ENCODE peak calls at places on chromosomes 4 and X, in four cellular contexts. One of them, this sample, is unnamed.

GRCh38 chr4:2961411-2962098 is 1.7 kb downstream of the NOP14 start:
- DNase-seq in activated T-cell treated with anti-CD3 and anti-CD28 coated beads for 48 hours: no peak
- DNase-seq in AG08396: no peak
- DNase-seq in CD8-positive, alpha-beta T cell: peak; percentile 63
- DNase-seq in this sample: no peak

GRCh38 chr4:156798438-156798837 is 173.2 kb downstream of the PDGFC start:
- DNase-seq in activated T-cell treated with anti-CD3 and anti-CD28 coated beads for 48 hours: no peak
- DNase-seq in AG08396: no peak
- DNase-seq in CD8-positive, alpha-beta T cell: no peak
- DNase-seq in this sample: no peak

GRCh38 chr4:128310266-128310697 is 22.7 kb upstream of the PGRMC2 start:
- DNase-seq in activated T-cell treated with anti-CD3 and anti-CD28 coated beads for 48 hours: no peak
- DNase-seq in AG08396: no peak
- DNase-seq in CD8-positive, alpha-beta T cell: no peak
- DNase-seq in this sample: no peak

GRCh38 chrX:101430457-101431078 is 22.5 kb downstream of the HNRNPH2 start:
- DNase-seq in activated T-cell treated with anti-CD3 and anti-CD28 coated beads for 48 hours: no peak
- DNase-seq in AG08396: no peak
- DNase-seq in CD8-positive, alpha-beta T cell: no peak
- DNase-seq in this sample: no peak

GRCh38 chr4:186733778-186734177 is 10.1 kb upstream of the FAT1 start:
- DNase-seq in activated T-cell treated with anti-CD3 and anti-CD28 coated beads for 48 hours: no peak
- DNase-seq in AG08396: no peak
- DNase-seq in CD8-positive, alpha-beta T cell: no peak
- DNase-seq in this sample: no peak

GRCh38 chrX:14017399-14017798 is 12.3 kb downstream of the GEMIN8 start:
- DNase-seq in activated T-cell treated with anti-CD3 and anti-CD28 coated beads for 48 hours: no peak
- DNase-seq in AG08396: no peak
- DNase-seq in CD8-positive, alpha-beta T cell: no peak
- DNase-seq in this sample: no peak

GRCh38 chr4:153887217-153887616 is 98.3 kb upstream of the SFRP2 start:
- DNase-seq in activated T-cell treated with anti-CD3 and anti-CD28 coated beads for 48 hours: no peak
- DNase-seq in AG08396: no peak
- DNase-seq in CD8-positive, alpha-beta T cell: no peak
- DNase-seq in this sample: no peak

GRCh38 chr4:20984011-20984836 is 284.0 kb downstream of the PACRGL start:
- DNase-seq in activated T-cell treated with anti-CD3 and anti-CD28 coated beads for 48 hours: no peak
- DNase-seq in AG08396: no peak
- DNase-seq in CD8-positive, alpha-beta T cell: no peak
- DNase-seq in this sample: no peak

GRCh38 chrX:46912673-46913491 is 661 bp downstream of the JADE3 start:
- DNase-seq in activated T-cell treated with anti-CD3 and anti-CD28 coated beads for 48 hours: peak; percentile 10
- DNase-seq in AG08396: peak; percentile 76
- DNase-seq in CD8-positive, alpha-beta T cell: peak; percentile 54
- DNase-seq in this sample: no peak

GRCh38 chrX:77003956-77004355 is 443.2 kb upstream of the FGF16 start:
- DNase-seq in activated T-cell treated with anti-CD3 and anti-CD28 coated beads for 48 hours: peak; percentile 9
- DNase-seq in AG08396: no peak
- DNase-seq in CD8-positive, alpha-beta T cell: no peak
- DNase-seq in this sample: no peak

GRCh38 chr4:8155660-8156421 is 2.8 kb downstream of the ABLIM2 start:
- DNase-seq in activated T-cell treated with anti-CD3 and anti-CD28 coated beads for 48 hours: no peak
- DNase-seq in AG08396: no peak
- DNase-seq in CD8-positive, alpha-beta T cell: no peak
- DNase-seq in this sample: no peak

GRCh38 chr4:17502764-17503163 is 9.1 kb downstream of the QDPR start:
- DNase-seq in activated T-cell treated with anti-CD3 and anti-CD28 coated beads for 48 hours: no peak
- DNase-seq in AG08396: no peak
- DNase-seq in CD8-positive, alpha-beta T cell: no peak
- DNase-seq in this sample: no peak

GRCh38 chrX:1336331-1337143 is at the start of gene IL3RA:
- DNase-seq in activated T-cell treated with anti-CD3 and anti-CD28 coated beads for 48 hours: no peak
- DNase-seq in AG08396: no peak
- DNase-seq in CD8-positive, alpha-beta T cell: no peak
- DNase-seq in this sample: no peak

GRCh38 chr4:81531410-81531809 is 59.7 kb upstream of the RASGEF1B start:
- DNase-seq in activated T-cell treated with anti-CD3 and anti-CD28 coated beads for 48 hours: no peak
- DNase-seq in AG08396: no peak
- DNase-seq in CD8-positive, alpha-beta T cell: no peak
- DNase-seq in this sample: no peak

GRCh38 chr4:70192895-70193294 is 2.6 kb upstream of the ODAM start:
- DNase-seq in activated T-cell treated with anti-CD3 and anti-CD28 coated beads for 48 hours: no peak
- DNase-seq in AG08396: no peak
- DNase-seq in CD8-positive, alpha-beta T cell: no peak
- DNase-seq in this sample: no peak

GRCh38 chr4:2343476-2343875 is 75.0 kb downstream of the ZFYVE28 start:
- DNase-seq in activated T-cell treated with anti-CD3 and anti-CD28 coated beads for 48 hours: no peak
- DNase-seq in AG08396: no peak
- DNase-seq in CD8-positive, alpha-beta T cell: no peak
- DNase-seq in this sample: no peak

GRCh38 chr4:106809083-106809482 is 227.0 kb downstream of the DKK2 start:
- DNase-seq in activated T-cell treated with anti-CD3 and anti-CD28 coated beads for 48 hours: no peak
- DNase-seq in AG08396: peak; percentile 5
- DNase-seq in CD8-positive, alpha-beta T cell: no peak
- DNase-seq in this sample: no peak

GRCh38 chrX:110733166-110733565 is 62.5 kb downstream of the CHRDL1 start:
- DNase-seq in activated T-cell treated with anti-CD3 and anti-CD28 coated beads for 48 hours: no peak
- DNase-seq in AG08396: no peak
- DNase-seq in CD8-positive, alpha-beta T cell: no peak
- DNase-seq in this sample: no peak

GRCh38 chr4:144174401-144175067 is 34.0 kb upstream of the GYPA start:
- DNase-seq in activated T-cell treated with anti-CD3 and anti-CD28 coated beads for 48 hours: no peak
- DNase-seq in AG08396: peak; percentile 45
- DNase-seq in CD8-positive, alpha-beta T cell: no peak
- DNase-seq in this sample: peak; percentile 7

GRCh38 chr4:11069581-11069980 is 359.1 kb downstream of the HS3ST1 start:
- DNase-seq in activated T-cell treated with anti-CD3 and anti-CD28 coated beads for 48 hours: no peak
- DNase-seq in AG08396: no peak
- DNase-seq in CD8-positive, alpha-beta T cell: no peak
- DNase-seq in this sample: no peak

GRCh38 chr4:147824316-147824715 is 92.4 kb downstream of the ARHGAP10 start:
- DNase-seq in activated T-cell treated with anti-CD3 and anti-CD28 coated beads for 48 hours: no peak
- DNase-seq in AG08396: no peak
- DNase-seq in CD8-positive, alpha-beta T cell: no peak
- DNase-seq in this sample: no peak

GRCh38 chr4:168710353-168710946 is 213.6 kb downstream of the PALLD start:
- DNase-seq in activated T-cell treated with anti-CD3 and anti-CD28 coated beads for 48 hours: no peak
- DNase-seq in AG08396: peak; percentile 61
- DNase-seq in CD8-positive, alpha-beta T cell: no peak
- DNase-seq in this sample: no peak

GRCh38 chr4:74097161-74097560 is 1.8 kb downstream of the CXCL2 start:
- DNase-seq in activated T-cell treated with anti-CD3 and anti-CD28 coated beads for 48 hours: no peak
- DNase-seq in AG08396: no peak
- DNase-seq in CD8-positive, alpha-beta T cell: no peak
- DNase-seq in this sample: no peak

GRCh38 chr4:181896609-181897008 is 346.6 kb upstream of the TENM3 start:
- DNase-seq in activated T-cell treated with anti-CD3 and anti-CD28 coated beads for 48 hours: no peak
- DNase-seq in AG08396: no peak
- DNase-seq in CD8-positive, alpha-beta T cell: no peak
- DNase-seq in this sample: no peak

GRCh38 chr4:93199492-93199891 is 629.1 kb upstream of the ATOH1 start:
- DNase-seq in activated T-cell treated with anti-CD3 and anti-CD28 coated beads for 48 hours: no peak
- DNase-seq in AG08396: peak; percentile 35
- DNase-seq in CD8-positive, alpha-beta T cell: no peak
- DNase-seq in this sample: no peak

GRCh38 chr4:186240452-186240847 is 13.1 kb downstream of the KLKB1 start:
- DNase-seq in activated T-cell treated with anti-CD3 and anti-CD28 coated beads for 48 hours: no peak
- DNase-seq in AG08396: no peak
- DNase-seq in CD8-positive, alpha-beta T cell: no peak
- DNase-seq in this sample: no peak

GRCh38 chr4:127856485-127857447 is 23.9 kb upstream of the PLK4 start:
- DNase-seq in activated T-cell treated with anti-CD3 and anti-CD28 coated beads for 48 hours: no peak
- DNase-seq in AG08396: peak; percentile 70
- DNase-seq in CD8-positive, alpha-beta T cell: no peak
- DNase-seq in this sample: no peak

GRCh38 chr4:179307297-179308136 is 1865.3 kb upstream of the AGA start:
- DNase-seq in activated T-cell treated with anti-CD3 and anti-CD28 coated beads for 48 hours: no peak
- DNase-seq in AG08396: peak; percentile 8
- DNase-seq in CD8-positive, alpha-beta T cell: no peak
- DNase-seq in this sample: no peak

GRCh38 chrX:87489071-87489470 is 28.5 kb upstream of the KLHL4 start:
- DNase-seq in activated T-cell treated with anti-CD3 and anti-CD28 coated beads for 48 hours: no peak
- DNase-seq in AG08396: no peak
- DNase-seq in CD8-positive, alpha-beta T cell: no peak
- DNase-seq in this sample: no peak

GRCh38 chrX:109537324-109537665 is 651 bp downstream of the NXT2 start:
- DNase-seq in activated T-cell treated with anti-CD3 and anti-CD28 coated beads for 48 hours: no peak
- DNase-seq in AG08396: no peak
- DNase-seq in CD8-positive, alpha-beta T cell: no peak
- DNase-seq in this sample: no peak

GRCh38 chr4:109302366-109303140 is at the start of gene COL25A1:
- DNase-seq in activated T-cell treated with anti-CD3 and anti-CD28 coated beads for 48 hours: peak; percentile 17
- DNase-seq in AG08396: peak; percentile 16
- DNase-seq in CD8-positive, alpha-beta T cell: peak; percentile 60
- DNase-seq in this sample: peak; percentile 9

GRCh38 chr4:108398836-108399235 is 221.5 kb upstream of the RPL34 start:
- DNase-seq in activated T-cell treated with anti-CD3 and anti-CD28 coated beads for 48 hours: no peak
- DNase-seq in AG08396: no peak
- DNase-seq in CD8-positive, alpha-beta T cell: peak; percentile 38
- DNase-seq in this sample: no peak

GRCh38 chrX:45598841-45599240 is 398.2 kb upstream of the DIPK2B start:
- DNase-seq in activated T-cell treated with anti-CD3 and anti-CD28 coated beads for 48 hours: no peak
- DNase-seq in AG08396: no peak
- DNase-seq in CD8-positive, alpha-beta T cell: no peak
- DNase-seq in this sample: no peak

GRCh38 chrX:129908636-129909035 is 2.7 kb downstream of the UTP14A start:
- DNase-seq in activated T-cell treated with anti-CD3 and anti-CD28 coated beads for 48 hours: no peak
- DNase-seq in AG08396: no peak
- DNase-seq in CD8-positive, alpha-beta T cell: no peak
- DNase-seq in this sample: no peak

GRCh38 chr4:2390146-2390545 is 28.3 kb downstream of the ZFYVE28 start:
- DNase-seq in activated T-cell treated with anti-CD3 and anti-CD28 coated beads for 48 hours: no peak
- DNase-seq in AG08396: no peak
- DNase-seq in CD8-positive, alpha-beta T cell: no peak
- DNase-seq in this sample: no peak

GRCh38 chr4:187010052-187010451 is 286.4 kb upstream of the FAT1 start:
- DNase-seq in activated T-cell treated with anti-CD3 and anti-CD28 coated beads for 48 hours: no peak
- DNase-seq in AG08396: no peak
- DNase-seq in CD8-positive, alpha-beta T cell: no peak
- DNase-seq in this sample: no peak